ENCODE peak calls at places on chromosomes 12 and 14, in nine cellular contexts. F, K, B, D, G, L, M, V and O are unnamed samples.

GRCh38 chr12:109625131-109625559 is 51.6 kb downstream of the MVK start:
- DNase-seq in D (no peak), M (no peak), L (no peak), G (no peak), F (no peak), K (no peak), B (no peak), V (no peak), O (no peak)

GRCh38 chr12:75366629-75367028 is 24.3 kb upstream of the GLIPR1L2 start:
- DNase-seq in D (no peak), L (no peak), F (no peak), M (no peak), B (no peak), V (no peak), G (no peak), K (peak), O (no peak)

GRCh38 chr12:103928736-103929050 is 1.5 kb upstream of the HSP90B1 start:
- DNase-seq in F (no peak), M (no peak), V (no peak), D (no peak), L (no peak), K (peak), B (no peak), G (no peak), O (peak)

GRCh38 chr14:69574266-69574953 is at the start of gene CCDC177:
- DNase-seq in B (no peak), L (peak), M (peak), F (peak), D (peak), G (peak), K (peak), V (peak), O (peak)

GRCh38 chr14:23573384-23573783 is 5.2 kb downstream of the JPH4 start:
- DNase-seq in K (no peak), G (no peak), M (no peak), F (no peak), L (no peak), V (no peak), B (no peak), D (peak), O (no peak)

GRCh38 chr12:14950982-14951746 is 10.2 kb downstream of the ARHGDIB start:
- DNase-seq in M (no peak), V (no peak), F (no peak), K (no peak), B (no peak), D (no peak), G (no peak), L (no peak), O (no peak)

GRCh38 chr14:38880643-38881567 is 222.1 kb downstream of the SEC23A start:
- DNase-seq in M (no peak), B (no peak), K (no peak), F (no peak), L (no peak), V (no peak), G (no peak), D (no peak), O (no peak)

GRCh38 chr14:80839743-80840142 is 101.8 kb downstream of the CEP128 start:
- DNase-seq in K (no peak), L (no peak), F (no peak), G (no peak), V (no peak), B (no peak), M (no peak), D (no peak), O (no peak)

GRCh38 chr14:48563465-48563864 is 888.1 kb upstream of the MDGA2 start:
- DNase-seq in M (no peak), V (no peak), L (no peak), K (no peak), G (no peak), D (no peak), F (no peak), B (no peak), O (no peak)

GRCh38 chr12:92602476-92602875 is 100.3 kb upstream of the PLEKHG7 start:
- DNase-seq in L (no peak), K (no peak), V (no peak), F (no peak), M (no peak), D (no peak), B (peak), G (no peak), O (no peak)

GRCh38 chr12:990649-991349 is at the start of gene ERC1:
- DNase-seq in L (peak), B (peak), G (peak), K (peak), V (peak), M (peak), F (peak), D (peak), O (peak)

GRCh38 chr12:57821474-57822214 is 3.1 kb upstream of the AVIL start:
- DNase-seq in M (no peak), K (no peak), F (no peak), G (no peak), L (no peak), D (no peak), V (no peak), B (no peak), O (no peak)

GRCh38 chr12:121804417-121805111 is 755 bp downstream of the SETD1B start:
- DNase-seq in G (no peak), M (no peak), B (no peak), L (no peak), V (no peak), K (peak), F (no peak), D (no peak), O (peak)

GRCh38 chr12:59119676-59120075 is 199.4 kb upstream of the LRIG3 start:
- DNase-seq in B (no peak), V (no peak), M (no peak), K (no peak), L (no peak), F (no peak), G (no peak), D (no peak), O (no peak)

GRCh38 chr12:91900971-91901370 is 244.7 kb downstream of the BTG1 start:
- DNase-seq in V (no peak), K (no peak), F (no peak), B (no peak), D (no peak), M (no peak), G (no peak), L (no peak), O (no peak)

GRCh38 chr12:100827901-100828520 is 33.4 kb downstream of the ANO4 start:
- DNase-seq in K (peak), M (no peak), F (peak), L (peak), D (peak), G (no peak), B (no peak), V (peak), O (no peak)

GRCh38 chr12:41663487-41664258 is 475.6 kb downstream of the PDZRN4 start:
- DNase-seq in B (no peak), M (no peak), F (peak), V (no peak), D (peak), G (no peak), L (peak), K (no peak), O (no peak)

GRCh38 chr14:39558525-39558924 is 126.3 kb upstream of the FBXO33 start:
- DNase-seq in M (no peak), K (no peak), V (no peak), B (no peak), G (no peak), F (no peak), D (no peak), L (no peak), O (no peak)

GRCh38 chr12:10919809-10920208 is 9.2 kb upstream of the PRH2 start:
- DNase-seq in V (no peak), F (no peak), L (no peak), G (no peak), K (no peak), M (no peak), B (no peak), D (no peak), O (no peak)

GRCh38 chr14:65142429-65142828 is 40.1 kb upstream of the MAX start:
- DNase-seq in B (no peak), L (no peak), M (no peak), D (no peak), V (no peak), F (no peak), K (no peak), G (no peak), O (no peak)

GRCh38 chr12:132426349-132427176 is 63.4 kb upstream of the FBRSL1 start:
- DNase-seq in F (no peak), D (no peak), L (no peak), G (no peak), K (no peak), B (no peak), M (no peak), V (no peak), O (no peak)

GRCh38 chr14:34355584-34356266 is 106.3 kb downstream of the SPTSSA start:
- DNase-seq in K (no peak), G (no peak), M (no peak), D (no peak), B (peak), L (no peak), V (peak), F (no peak), O (no peak)

GRCh38 chr12:18217981-18218380 is 43.3 kb upstream of the PIK3C2G start:
- DNase-seq in G (no peak), B (no peak), D (no peak), L (no peak), K (no peak), F (no peak), M (no peak), V (no peak), O (no peak)

GRCh38 chr14:96584907-96585671 is 82.9 kb downstream of the PAPOLA start:
- DNase-seq in V (no peak), L (no peak), D (no peak), F (no peak), M (peak), K (no peak), G (no peak), B (no peak), O (peak)

GRCh38 chr14:32939254-32940065 is 781 bp downstream of the NPAS3 start:
- DNase-seq in D (peak), V (peak), M (peak), K (no peak), L (no peak), G (no peak), F (no peak), B (peak), O (no peak)